ENCODE peak calls at places on chromosomes 3 and 15, in nine cellular contexts. O is heart left ventricle, E is tibial artery, W is AG04450, D is bronchial epithelial cell, A is ovary, C is fibroblast of mammary gland, I is cardiac muscle cell, V is GM12865. M is an unnamed sample.

GRCh38 chr15:88911766-88912118 is 1.4 kb downstream of the MFGE8 start:
- DNase-seq in O (no peak), E (no peak), W (no peak), D (peak; percentile 84), A (no peak), C (peak; percentile 67), I (no peak), V (no peak), M (no peak)

GRCh38 chr15:81015595-81016252 is 15.0 kb downstream of the TLNRD1 start:
- DNase-seq in O (no peak), E (no peak), W (no peak), D (no peak), A (no peak), C (no peak), I (no peak), V (no peak), M (no peak)

GRCh38 chr3:153144779-153145178 is 17.2 kb upstream of the RAP2B start:
- DNase-seq in O (no peak), E (no peak), W (no peak), D (peak; percentile 75), A (no peak), C (peak; percentile 52), I (peak; percentile 56), V (no peak), M (no peak)

GRCh38 chr15:71752604-71753289 is 57.6 kb upstream of the NR2E3 start:
- DNase-seq in O (no peak), E (no peak), W (peak; percentile 46), D (peak; percentile 73), A (no peak), C (peak; percentile 98), I (peak; percentile 92), V (peak; percentile 60), M (no peak)

GRCh38 chr3:46089237-46090011 is 62.1 kb upstream of the XCR1 start:
- DNase-seq in O (peak; percentile 57), E (peak; percentile 88), W (peak; percentile 65), D (peak; percentile 95), A (no peak), C (peak; percentile 99), I (peak; percentile 83), V (peak; percentile 84), M (no peak)

GRCh38 chr15:87645723-87646122 is 610.8 kb downstream of the NTRK3 start:
- DNase-seq in O (no peak), E (no peak), W (no peak), D (no peak), A (no peak), C (no peak), I (no peak), V (no peak), M (no peak)

GRCh38 chr3:53890726-53891499 is 746 bp downstream of the SELENOK start:
- DNase-seq in O (no peak), E (no peak), W (no peak), D (peak; percentile 73), A (no peak), C (peak; percentile 29), I (peak; percentile 37), V (peak; percentile 63), M (no peak)

GRCh38 chr3:65642903-65643302 is 395.8 kb downstream of the MAGI1 start:
- DNase-seq in O (no peak), E (no peak), W (no peak), D (no peak), A (no peak), C (peak; percentile 15), I (no peak), V (no peak), M (no peak)

DNA sequence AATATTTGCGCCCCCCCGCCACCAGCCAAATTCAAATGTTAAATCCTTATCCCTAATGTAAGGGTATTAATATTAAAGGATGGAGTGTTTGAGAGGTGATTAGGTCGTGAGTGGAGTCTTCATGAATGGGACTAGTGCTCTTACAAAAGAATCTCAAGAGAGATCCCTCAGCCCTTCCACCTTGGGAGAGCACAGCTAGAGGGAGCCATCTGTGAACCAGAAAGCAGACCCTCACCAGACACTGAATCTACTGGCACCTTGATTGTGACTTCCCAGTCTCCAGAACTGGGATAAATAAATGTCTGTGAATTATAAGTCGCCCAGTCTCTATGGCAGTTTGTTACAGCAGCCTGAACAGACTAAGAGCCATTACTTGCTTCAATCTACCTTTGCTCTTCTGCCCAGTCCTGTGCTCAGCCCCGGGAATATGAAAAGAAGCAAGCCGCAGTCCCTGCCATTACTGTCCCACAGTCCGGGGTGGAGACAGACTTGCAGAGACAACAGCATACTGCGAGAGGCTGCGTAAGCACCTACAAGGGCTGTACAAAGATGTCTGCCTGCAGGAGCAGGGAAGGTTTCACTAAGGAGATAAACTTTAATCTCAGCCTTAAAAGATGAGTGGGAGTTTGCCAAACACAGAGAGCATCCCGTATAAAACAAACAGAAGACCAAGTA is 110.7 kb upstream of the TMCO5A start:
- DNase-seq in O (no peak), E (no peak), W (no peak), D (no peak), A (no peak), C (no peak), I (no peak), V (no peak), M (no peak)
- TF ChIP-seq CTCF in O (no peak), E (no peak), W (no peak), D (no peak), A (no peak), C (no peak), I (no peak), V (no peak), M (no peak)

GRCh38 chr3:10553586-10554235 is 48.3 kb upstream of the ATP2B2 start:
- DNase-seq in O (no peak), E (no peak), W (no peak), D (no peak), A (no peak), C (no peak), I (peak; percentile 19), V (no peak), M (peak; percentile 71)

GRCh38 chr3:10554236-10554611 is 48.8 kb upstream of the ATP2B2 start:
- DNase-seq in O (no peak), E (no peak), W (no peak), D (no peak), A (no peak), C (no peak), I (no peak), V (no peak), M (peak; percentile 27)

GRCh38 chr3:10551139-10551538 is 45.8 kb upstream of the ATP2B2 start:
- DNase-seq in O (no peak), E (no peak), W (no peak), D (no peak), A (no peak), C (no peak), I (no peak), V (no peak), M (peak; percentile 73)

GRCh38 chr3:10551821-10552630 is 46.6 kb upstream of the ATP2B2 start:
- DNase-seq in O (no peak), E (peak; percentile 59), W (no peak), D (peak; percentile 52), A (no peak), C (peak; percentile 30), I (peak; percentile 21), V (peak; percentile 16), M (peak; percentile 85)

DNA sequence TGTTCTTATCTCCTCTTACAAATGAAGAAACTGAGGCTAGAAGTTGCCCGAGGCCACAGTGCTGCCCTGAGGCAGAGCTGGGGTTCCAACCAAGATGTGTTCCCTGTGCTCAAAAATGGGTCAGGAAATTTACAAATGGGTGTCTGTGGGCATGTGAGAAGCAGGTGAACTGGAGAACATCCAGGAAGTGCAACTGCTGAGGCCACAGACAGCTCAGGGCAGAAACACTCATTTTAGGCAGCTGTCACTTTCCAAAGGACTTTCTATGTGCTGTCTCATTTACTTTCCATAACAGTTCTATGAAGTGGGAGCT is 47.2 kb upstream of the ATP2B2 start:
- DNase-seq in O (no peak), E (no peak), W (no peak), D (no peak), A (no peak), C (no peak), I (no peak), V (no peak), M (no peak)
- TF ChIP-seq CTCF in O (no peak), E (no peak), W (no peak), D (no peak), A (no peak), C (no peak), I (no peak), V (no peak), M (no peak)

GRCh38 chr15:60000113-60000823 is 3.8 kb upstream of the FOXB1 start:
- DNase-seq in O (no peak), E (no peak), W (no peak), D (no peak), A (no peak), C (no peak), I (no peak), V (no peak), M (no peak)

GRCh38 chr15:60000824-60001641 is 3.1 kb upstream of the FOXB1 start:
- DNase-seq in O (no peak), E (no peak), W (no peak), D (no peak), A (no peak), C (no peak), I (no peak), V (no peak), M (no peak)

GRCh38 chr15:60003243-60004018 is 680 bp upstream of the FOXB1 start:
- DNase-seq in O (no peak), E (no peak), W (no peak), D (no peak), A (no peak), C (no peak), I (no peak), V (no peak), M (no peak)

GRCh38 chr15:60002528-60003218 is 1.4 kb upstream of the FOXB1 start:
- DNase-seq in O (no peak), E (no peak), W (no peak), D (no peak), A (no peak), C (no peak), I (no peak), V (no peak), M (no peak)

DNA sequence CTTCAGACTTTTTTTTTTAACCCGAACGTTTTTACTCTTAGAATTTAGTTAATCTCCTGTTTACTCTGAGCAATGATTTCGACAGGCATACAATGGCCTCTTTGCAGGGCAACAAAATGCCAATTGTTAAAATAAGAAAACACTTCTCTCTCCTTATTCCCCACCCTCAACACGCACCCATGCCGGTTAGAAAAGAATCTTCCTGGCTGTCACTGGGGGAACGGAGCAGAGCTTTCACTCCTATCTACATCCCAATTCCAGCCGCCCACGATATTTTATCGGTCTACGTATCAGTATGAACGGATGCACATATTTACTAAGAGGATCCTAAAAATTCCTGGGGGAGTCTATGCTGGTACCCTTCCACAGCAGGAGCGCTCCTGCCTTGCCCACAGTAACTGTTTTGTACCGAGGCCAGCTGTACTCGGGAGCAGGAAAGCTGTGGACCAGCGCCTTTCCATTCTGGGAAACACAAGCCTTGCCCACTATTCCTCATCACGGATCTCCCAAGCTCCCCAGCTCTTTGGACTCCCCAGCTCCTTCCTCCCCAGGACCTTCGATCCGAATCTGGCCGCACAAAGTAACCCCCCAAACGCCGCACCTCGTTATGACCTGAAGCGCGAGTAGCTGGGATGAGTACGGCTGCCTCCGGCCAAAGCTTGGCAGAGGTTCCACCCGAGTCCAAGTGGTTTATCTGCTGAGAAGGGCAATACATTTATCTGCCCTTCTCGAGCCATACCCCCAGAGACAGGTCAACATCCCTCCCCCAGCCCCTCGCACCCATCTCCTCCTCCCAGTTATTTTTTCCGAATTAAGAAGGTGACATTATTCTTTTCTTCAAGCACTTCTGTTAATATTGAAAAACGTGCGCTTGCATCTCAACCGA is 2.2 kb upstream of the FOXB1 start:
- DNase-seq in O (no peak), E (no peak), W (no peak), D (no peak), A (no peak), C (no peak), I (no peak), V (no peak), M (no peak)
- TF ChIP-seq CTCF in O (no peak), E (no peak), W (no peak), D (no peak), A (no peak), C (no peak), I (no peak), V (no peak), M (no peak)

GRCh38 chr3:128555881-128556280 is 62.9 kb upstream of the GATA2 start:
- DNase-seq in O (no peak), E (no peak), W (no peak), D (no peak), A (no peak), C (no peak), I (no peak), V (no peak), M (no peak)

GRCh38 chr3:128555098-128555825 is 62.3 kb upstream of the GATA2 start:
- DNase-seq in O (peak; percentile 67), E (peak; percentile 48), W (no peak), D (peak; percentile 4), A (no peak), C (no peak), I (peak; percentile 51), V (no peak), M (no peak)

GRCh38 chr3:128554465-128555097 is 61.6 kb upstream of the GATA2 start:
- DNase-seq in O (no peak), E (no peak), W (no peak), D (no peak), A (no peak), C (no peak), I (no peak), V (no peak), M (no peak)

GRCh38 chr3:128553560-128553959 is 60.6 kb upstream of the GATA2 start:
- DNase-seq in O (no peak), E (no peak), W (no peak), D (no peak), A (no peak), C (no peak), I (no peak), V (no peak), M (no peak)

GRCh38 chr3:128554100-128554464 is 61.1 kb upstream of the GATA2 start:
- DNase-seq in O (no peak), E (no peak), W (no peak), D (peak; percentile 3), A (no peak), C (peak; percentile 52), I (peak; percentile 81), V (no peak), M (no peak)
- TF ChIP-seq CTCF in O (no peak), E (no peak), W (peak; percentile 41), D (no peak), A (no peak), C (peak; percentile 3), I (peak; percentile 39), V (no peak), M (no peak)

M was measured in osteocyte.